ENCODE peak calls at places on chromosome 4, in five cellular contexts. I is stimulated activated naive CD4-positive, alpha-beta T cell; J is stimulated activated CD4-positive, alpha-beta T cell treated with anti-CD3 and anti-CD28 coated beads, Interleukin-15, amount 100 ng/mL, for 1 hour; X is GM23248; N is naive B cell. F is an unnamed sample.

GRCh38 chr4:88439161-88439760 is 17.7 kb upstream of the HERC5 start:
- DNase-seq in X (no peak), J (no peak), I (no peak), N (no peak), F (no peak)

GRCh38 chr4:144659493-144659892 is 13.5 kb downstream of the HHIP start:
- DNase-seq in J (no peak), X (no peak), I (no peak), N (no peak), F (no peak)

GRCh38 chr4:74942918-74943253 is 10.0 kb downstream of the PARM1 start:
- DNase-seq in X (no peak), I (no peak), N (no peak), J (no peak), F (no peak)

GRCh38 chr4:128468485-128468989 is 180.9 kb upstream of the PGRMC2 start:
- DNase-seq in I (no peak), N (no peak), X (peak; percentile 98), J (no peak), F (peak; percentile 38)

GRCh38 chr4:19309365-19309764 is 942.3 kb upstream of the SLIT2 start:
- DNase-seq in J (no peak), I (no peak), X (peak; percentile 67), N (no peak), F (no peak)

GRCh38 chr4:106898621-106899230 is 137.4 kb downstream of the DKK2 start:
- DNase-seq in X (peak; percentile 84), I (no peak), J (no peak), N (no peak), F (no peak)

GRCh38 chr4:24719615-24720014 is 75.8 kb upstream of the SOD3 start:
- DNase-seq in I (no peak), N (no peak), J (no peak), X (no peak), F (no peak)

GRCh38 chr4:109079177-109079576 is 223.3 kb downstream of the COL25A1 start:
- DNase-seq in X (peak; percentile 58), J (no peak), I (no peak), N (no peak), F (no peak)

GRCh38 chr4:145734576-145735329 is 54.8 kb downstream of the C4orf51 start:
- DNase-seq in J (no peak), X (peak; percentile 99), N (no peak), I (no peak), F (peak; percentile 88)

GRCh38 chr4:156976147-156976546 is 4.5 kb upstream of the PDGFC start:
- DNase-seq in J (no peak), N (no peak), I (no peak), X (peak; percentile 73), F (no peak)

GRCh38 chr4:30828290-30828926 is 108.2 kb downstream of the PCDH7 start:
- DNase-seq in X (no peak), I (no peak), N (no peak), J (no peak), F (no peak)

GRCh38 chr4:3304831-3305609 is 12.2 kb downstream of the RGS12 start:
- DNase-seq in X (peak; percentile 71), N (no peak), J (no peak), I (no peak), F (no peak)

GRCh38 chr4:146245899-146246298 is 31.6 kb downstream of the REELD1 start:
- DNase-seq in J (no peak), X (peak; percentile 47), N (no peak), I (no peak), F (no peak)

GRCh38 chr4:48641401-48641800 is 138.7 kb downstream of the FRYL start:
- DNase-seq in X (no peak), I (no peak), J (no peak), N (no peak), F (no peak)

GRCh38 chr4:2071252-2071911 is 12.3 kb downstream of the NAT8L start:
- DNase-seq in X (no peak), N (no peak), I (no peak), J (no peak), F (no peak)